ENCODE peak calls at places on chromosomes 11 and 22, in nine cellular contexts. H is aorta; E is activated CD4-positive, alpha-beta T cell treated with anti-CD3 and anti-CD28 coated beads, Interleukin-2, amount 10 ng/mL, durations not matched to agents 7 days and 5 days; U is AG08396; L is cardiac muscle cell; S is naive thymus-derived CD8-positive, alpha-beta T cell; A is activated CD8-positive, alpha-beta memory T cell treated with anti-CD3 and anti-CD28 coated beads, Interleukin-2, amount 50 U/mL, for 48 hours; K is transverse colon; W is naive thymus-derived CD4-positive, alpha-beta T cell. P is an unnamed sample.

GRCh38 chr11:34721646-34722045 is 100.8 kb downstream of the EHF start:
- DNase-seq in H (no peak), E (no peak), U (peak), L (no peak), S (no peak), A (no peak), K (no peak), W (no peak), P (no peak)

GRCh38 chr11:116888884-116889549 is 51.6 kb upstream of the APOA1 start:
- DNase-seq in H (no peak), E (no peak), U (no peak), L (no peak), S (no peak), A (no peak), K (no peak), W (no peak), P (no peak)

GRCh38 chr22:29951675-29952413 is 68.9 kb downstream of the MTMR3 start:
- DNase-seq in H (no peak), E (no peak), U (no peak), L (no peak), S (no peak), A (no peak), K (no peak), W (no peak), P (no peak)

GRCh38 chr22:35524966-35525686 is 15.5 kb upstream of the RASD2 start:
- DNase-seq in H (no peak), E (no peak), U (no peak), L (no peak), S (no peak), A (no peak), K (no peak), W (no peak), P (peak)

GRCh38 chr11:68313574-68314202 is 1.3 kb downstream of the LRP5 start:
- DNase-seq in H (no peak), E (no peak), U (peak), L (peak), S (no peak), A (no peak), K (no peak), W (no peak), P (no peak)

GRCh38 chr22:24432059-24432853 is 4.9 kb downstream of the ADORA2A start:
- DNase-seq in H (peak), E (no peak), U (peak), L (peak), S (no peak), A (peak), K (peak), W (no peak), P (peak)

GRCh38 chr11:77019976-77020591 is 14.1 kb upstream of the B3GNT6 start:
- DNase-seq in H (no peak), E (no peak), U (no peak), L (no peak), S (no peak), A (no peak), K (no peak), W (no peak), P (no peak)

GRCh38 chr11:106400949-106401545 is 323.6 kb downstream of the AASDHPPT start:
- DNase-seq in H (no peak), E (no peak), U (no peak), L (no peak), S (no peak), A (no peak), K (no peak), W (no peak), P (no peak)

GRCh38 chr22:29359469-29359868 is 28.9 kb downstream of the AP1B1 start:
- DNase-seq in H (no peak), E (no peak), U (peak), L (peak), S (no peak), A (no peak), K (peak), W (no peak), P (peak)

GRCh38 chr11:119739975-119740374 is 11.0 kb upstream of the NECTIN1 start:
- DNase-seq in H (no peak), E (no peak), U (no peak), L (no peak), S (no peak), A (no peak), K (peak), W (no peak), P (peak)

GRCh38 chr11:22763166-22763565 is 66.4 kb downstream of the SVIP start:
- DNase-seq in H (no peak), E (no peak), U (no peak), L (no peak), S (no peak), A (no peak), K (no peak), W (no peak), P (no peak)

GRCh38 chr11:96338910-96339703 is 3.9 kb downstream of the MAML2 start:
- DNase-seq in H (no peak), E (peak), U (no peak), L (no peak), S (no peak), A (peak), K (peak), W (peak), P (peak)

GRCh38 chr11:5380740-5381342 is 2.8 kb upstream of the OR51M1 start:
- DNase-seq in H (peak), E (peak), U (peak), L (peak), S (no peak), A (peak), K (peak), W (no peak), P (peak)

GRCh38 chr11:34161812-34162506 is 56.5 kb downstream of the NAT10 start:
- DNase-seq in H (no peak), E (peak), U (no peak), L (no peak), S (no peak), A (peak), K (no peak), W (no peak), P (no peak)

GRCh38 chr22:36610056-36610455 is 81.1 kb upstream of the EIF3D start:
- DNase-seq in H (no peak), E (no peak), U (no peak), L (no peak), S (no peak), A (no peak), K (no peak), W (no peak), P (no peak)

GRCh38 chr11:14318581-14318981 is 40.4 kb downstream of the RRAS2 start:
- DNase-seq in H (no peak), E (no peak), U (no peak), L (no peak), S (no peak), A (no peak), K (no peak), W (no peak), P (no peak)

GRCh38 chr11:3052109-3052479 is 5.1 kb downstream of the CARS1 start:
- DNase-seq in H (peak), E (no peak), U (no peak), L (no peak), S (no peak), A (no peak), K (no peak), W (no peak), P (no peak)

GRCh38 chr11:60257956-60258722 is 15.2 kb upstream of the MS4A4E start:
- DNase-seq in H (no peak), E (no peak), U (no peak), L (no peak), S (no peak), A (no peak), K (no peak), W (no peak), P (no peak)

GRCh38 chr11:116312560-116313340 is 460.0 kb downstream of the BUD13 start:
- DNase-seq in H (peak), E (no peak), U (no peak), L (no peak), S (no peak), A (no peak), K (peak), W (no peak), P (peak)

GRCh38 chr11:2804189-2804588 is 81.4 kb downstream of the CDKN1C start:
- DNase-seq in H (peak), E (no peak), U (no peak), L (no peak), S (no peak), A (no peak), K (peak), W (no peak), P (peak)

GRCh38 chr11:7612661-7613393 is 60.5 kb downstream of the CYB5R2 start:
- DNase-seq in H (no peak), E (no peak), U (no peak), L (peak), S (no peak), A (peak), K (no peak), W (no peak), P (no peak)

GRCh38 chr11:68893282-68893681 is 10.3 kb downstream of the MRPL21 start:
- DNase-seq in H (no peak), E (no peak), U (no peak), L (no peak), S (no peak), A (no peak), K (no peak), W (no peak), P (no peak)

GRCh38 chr11:102272047-102272824 is 45.0 kb upstream of the BIRC3 start:
- DNase-seq in H (no peak), E (no peak), U (no peak), L (no peak), S (no peak), A (no peak), K (no peak), W (no peak), P (peak)

GRCh38 chr11:46678741-46679130 is 21.7 kb downstream of the ARHGAP1 start:
- DNase-seq in H (no peak), E (no peak), U (no peak), L (no peak), S (no peak), A (no peak), K (no peak), W (no peak), P (no peak)

GRCh38 chr22:44516841-44517240 is 18.8 kb upstream of the RTL6 start:
- DNase-seq in H (no peak), E (no peak), U (no peak), L (no peak), S (no peak), A (no peak), K (no peak), W (no peak), P (no peak)

GRCh38 chr22:41481131-41481830 is 12.4 kb downstream of the ACO2 start:
- DNase-seq in H (peak), E (no peak), U (peak), L (no peak), S (no peak), A (no peak), K (no peak), W (no peak), P (no peak)

GRCh38 chr11:94147433-94147845 is 18.8 kb downstream of the PANX1 start:
- DNase-seq in H (no peak), E (peak), U (no peak), L (no peak), S (no peak), A (peak), K (no peak), W (no peak), P (no peak)

GRCh38 chr22:45996241-45997076 is 19.5 kb upstream of the WNT7B start:
- DNase-seq in H (peak), E (no peak), U (no peak), L (no peak), S (no peak), A (no peak), K (peak), W (no peak), P (no peak)

GRCh38 chr22:37166675-37167066 is 17.0 kb upstream of the IL2RB start:
- DNase-seq in H (peak), E (peak), U (peak), L (peak), S (peak), A (peak), K (peak), W (peak), P (peak)